ENCODE peak calls at places on chromosome 1, in nine cellular contexts. One of them, this sample, is unnamed.

GRCh38 chr1:113813218-113813617 is 942 bp upstream of the RSBN1 start:
- DNase-seq in cardiac muscle cell: no peak
- DNase-seq in esophagus squamous epithelium: no peak
- DNase-seq in ovary: peak
- DNase-seq in CD4-positive, alpha-beta T cell: no peak
- DNase-seq in epithelial cell of esophagus: no peak
- DNase-seq in kidney: peak
- DNase-seq in heart right ventricle: no peak
- DNase-seq in AG04450: no peak
- DNase-seq in this sample: no peak

GRCh38 chr1:46413596-46413985 is 19.5 kb downstream of the FAAH start:
- DNase-seq in cardiac muscle cell: peak
- DNase-seq in esophagus squamous epithelium: no peak
- DNase-seq in ovary: no peak
- DNase-seq in CD4-positive, alpha-beta T cell: no peak
- DNase-seq in epithelial cell of esophagus: peak
- DNase-seq in kidney: peak
- DNase-seq in heart right ventricle: no peak
- DNase-seq in AG04450: no peak
- DNase-seq in this sample: peak

GRCh38 chr1:235021815-235022214 is 106.8 kb downstream of the TOMM20 start:
- DNase-seq in cardiac muscle cell: no peak
- DNase-seq in esophagus squamous epithelium: no peak
- DNase-seq in ovary: no peak
- DNase-seq in CD4-positive, alpha-beta T cell: no peak
- DNase-seq in epithelial cell of esophagus: no peak
- DNase-seq in kidney: no peak
- DNase-seq in heart right ventricle: no peak
- DNase-seq in AG04450: no peak
- DNase-seq in this sample: no peak

GRCh38 chr1:55259906-55260608 is 44.9 kb upstream of the USP24 start:
- DNase-seq in cardiac muscle cell: no peak
- DNase-seq in esophagus squamous epithelium: no peak
- DNase-seq in ovary: no peak
- DNase-seq in CD4-positive, alpha-beta T cell: no peak
- DNase-seq in epithelial cell of esophagus: no peak
- DNase-seq in kidney: no peak
- DNase-seq in heart right ventricle: no peak
- DNase-seq in AG04450: no peak
- DNase-seq in this sample: no peak

GRCh38 chr1:53182111-53182593 is 14.5 kb upstream of the CPT2 start:
- DNase-seq in cardiac muscle cell: peak
- DNase-seq in esophagus squamous epithelium: no peak
- DNase-seq in ovary: peak
- DNase-seq in CD4-positive, alpha-beta T cell: peak
- DNase-seq in epithelial cell of esophagus: peak
- DNase-seq in kidney: peak
- DNase-seq in heart right ventricle: peak
- DNase-seq in AG04450: no peak
- DNase-seq in this sample: peak

GRCh38 chr1:117606608-117607261 is 887 bp downstream of the TENT5C start:
- DNase-seq in cardiac muscle cell: peak
- DNase-seq in esophagus squamous epithelium: no peak
- DNase-seq in ovary: peak
- DNase-seq in CD4-positive, alpha-beta T cell: peak
- DNase-seq in epithelial cell of esophagus: peak
- DNase-seq in kidney: peak
- DNase-seq in heart right ventricle: peak
- DNase-seq in AG04450: no peak
- DNase-seq in this sample: no peak

GRCh38 chr1:96253281-96254035 is 468.1 kb upstream of the PTBP2 start:
- DNase-seq in cardiac muscle cell: no peak
- DNase-seq in esophagus squamous epithelium: no peak
- DNase-seq in ovary: no peak
- DNase-seq in CD4-positive, alpha-beta T cell: no peak
- DNase-seq in epithelial cell of esophagus: no peak
- DNase-seq in kidney: no peak
- DNase-seq in heart right ventricle: no peak
- DNase-seq in AG04450: no peak
- DNase-seq in this sample: no peak

GRCh38 chr1:154351363-154352068 is 26.2 kb downstream of the ATP8B2 start:
- DNase-seq in cardiac muscle cell: no peak
- DNase-seq in esophagus squamous epithelium: no peak
- DNase-seq in ovary: no peak
- DNase-seq in CD4-positive, alpha-beta T cell: no peak
- DNase-seq in epithelial cell of esophagus: peak
- DNase-seq in kidney: no peak
- DNase-seq in heart right ventricle: no peak
- DNase-seq in AG04450: no peak
- DNase-seq in this sample: no peak

GRCh38 chr1:194990483-194990882 is 1617.8 kb downstream of the KCNT2 start:
- DNase-seq in cardiac muscle cell: no peak
- DNase-seq in esophagus squamous epithelium: no peak
- DNase-seq in ovary: no peak
- DNase-seq in CD4-positive, alpha-beta T cell: no peak
- DNase-seq in epithelial cell of esophagus: no peak
- DNase-seq in kidney: no peak
- DNase-seq in heart right ventricle: no peak
- DNase-seq in AG04450: no peak
- DNase-seq in this sample: no peak

GRCh38 chr1:68143633-68144032 is 88.7 kb downstream of the WLS start:
- DNase-seq in cardiac muscle cell: no peak
- DNase-seq in esophagus squamous epithelium: no peak
- DNase-seq in ovary: no peak
- DNase-seq in CD4-positive, alpha-beta T cell: no peak
- DNase-seq in epithelial cell of esophagus: no peak
- DNase-seq in kidney: no peak
- DNase-seq in heart right ventricle: no peak
- DNase-seq in AG04450: no peak
- DNase-seq in this sample: no peak

GRCh38 chr1:175874081-175874480 is 130.7 kb upstream of the TNR start:
- DNase-seq in cardiac muscle cell: no peak
- DNase-seq in esophagus squamous epithelium: no peak
- DNase-seq in ovary: no peak
- DNase-seq in CD4-positive, alpha-beta T cell: no peak
- DNase-seq in epithelial cell of esophagus: no peak
- DNase-seq in kidney: no peak
- DNase-seq in heart right ventricle: no peak
- DNase-seq in AG04450: no peak
- DNase-seq in this sample: no peak

GRCh38 chr1:58933599-58933926 is 149.7 kb upstream of the JUN start:
- DNase-seq in cardiac muscle cell: no peak
- DNase-seq in esophagus squamous epithelium: no peak
- DNase-seq in ovary: no peak
- DNase-seq in CD4-positive, alpha-beta T cell: no peak
- DNase-seq in epithelial cell of esophagus: peak
- DNase-seq in kidney: no peak
- DNase-seq in heart right ventricle: no peak
- DNase-seq in AG04450: no peak
- DNase-seq in this sample: no peak

DNA sequence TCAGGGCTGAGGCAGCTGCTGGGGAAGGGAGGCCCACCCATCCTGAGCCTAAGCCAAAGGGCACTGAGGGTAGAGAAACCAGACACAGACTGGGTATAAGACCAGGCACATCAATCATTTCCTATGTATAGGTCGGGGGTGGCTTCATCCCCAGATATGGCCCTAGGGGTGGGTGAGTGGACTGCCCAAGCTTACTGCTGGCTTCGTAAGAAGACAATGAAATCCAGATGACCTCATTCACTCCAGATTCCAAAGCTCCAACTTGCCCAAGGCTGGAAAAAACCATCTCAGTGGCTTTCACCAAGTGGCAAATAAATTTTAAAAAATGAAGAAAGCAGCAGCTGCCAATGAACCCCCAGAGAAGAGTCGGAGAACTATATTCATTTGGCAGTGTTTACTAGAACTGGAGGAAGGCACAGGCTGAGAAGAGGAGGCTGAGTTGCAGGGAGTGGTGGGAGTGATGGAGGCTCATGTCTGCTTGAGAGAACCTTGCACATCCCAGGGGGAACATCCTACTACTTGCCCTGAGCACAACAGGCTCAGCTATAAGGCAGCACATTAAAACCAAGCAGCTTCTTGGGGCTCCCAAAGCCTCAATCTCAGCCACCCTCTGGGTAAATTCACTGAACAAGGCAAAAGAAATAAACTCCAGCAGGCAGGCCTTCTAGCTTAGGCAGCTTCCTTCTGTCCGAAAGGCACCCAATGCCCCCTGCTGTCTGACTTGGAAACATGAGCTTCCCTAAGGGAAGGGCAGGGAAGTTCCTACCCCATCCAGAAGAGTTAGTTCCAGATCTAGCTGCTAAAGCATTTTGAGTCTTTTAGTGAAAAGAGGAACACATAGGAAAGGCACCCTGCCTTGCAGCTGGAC is 14.1 kb downstream of the PEA15 start:
- DNase-seq in cardiac muscle cell: peak
- DNase-seq in esophagus squamous epithelium: no peak
- DNase-seq in ovary: peak
- DNase-seq in CD4-positive, alpha-beta T cell: no peak
- DNase-seq in epithelial cell of esophagus: peak
- DNase-seq in kidney: no peak
- DNase-seq in heart right ventricle: peak
- DNase-seq in AG04450: peak
- DNase-seq in this sample: no peak
- TF ChIP-seq CTCF in cardiac muscle cell: peak
- TF ChIP-seq CTCF in esophagus squamous epithelium: peak
- TF ChIP-seq CTCF in ovary: peak
- TF ChIP-seq CTCF in CD4-positive, alpha-beta T cell: no peak
- TF ChIP-seq CTCF in epithelial cell of esophagus: peak
- TF ChIP-seq CTCF in kidney: peak
- TF ChIP-seq CTCF in heart right ventricle: peak
- TF ChIP-seq CTCF in AG04450: peak
- TF ChIP-seq CTCF in this sample: no peak

DNA sequence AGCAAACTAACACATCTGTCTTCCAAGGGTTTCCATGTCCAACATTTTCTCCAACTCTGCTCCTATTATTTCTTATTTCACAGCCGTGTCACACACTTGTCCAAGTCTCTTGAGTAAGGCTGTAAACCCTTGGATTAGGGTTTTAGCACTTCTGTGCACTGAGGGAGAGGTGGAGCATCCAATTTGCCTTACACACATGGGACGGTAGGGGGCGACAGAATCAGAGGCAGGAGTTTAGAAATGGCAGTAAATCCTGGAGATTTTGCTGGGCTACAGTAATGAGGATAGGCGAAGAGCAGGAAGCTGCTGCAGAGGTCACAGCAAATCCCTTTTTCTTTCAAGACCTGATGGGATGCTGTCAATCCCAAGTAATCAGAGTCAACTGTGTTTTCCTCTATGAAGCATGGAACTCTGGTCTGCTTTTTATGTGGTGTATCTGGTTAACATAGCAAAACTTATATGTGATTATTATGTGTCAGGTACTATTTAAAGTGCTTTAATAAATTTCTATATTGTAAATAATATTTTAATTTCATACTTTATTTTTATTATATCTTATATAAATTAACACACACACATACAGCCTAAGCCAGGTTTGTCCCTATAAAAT is 15.4 kb upstream of the LCE5A start:
- DNase-seq in cardiac muscle cell: no peak
- DNase-seq in esophagus squamous epithelium: no peak
- DNase-seq in ovary: no peak
- DNase-seq in CD4-positive, alpha-beta T cell: no peak
- DNase-seq in epithelial cell of esophagus: peak
- DNase-seq in kidney: no peak
- DNase-seq in heart right ventricle: no peak
- DNase-seq in AG04450: no peak
- DNase-seq in this sample: peak
- TF ChIP-seq CTCF in cardiac muscle cell: peak
- TF ChIP-seq CTCF in esophagus squamous epithelium: peak
- TF ChIP-seq CTCF in ovary: no peak
- TF ChIP-seq CTCF in CD4-positive, alpha-beta T cell: no peak
- TF ChIP-seq CTCF in epithelial cell of esophagus: peak
- TF ChIP-seq CTCF in kidney: peak
- TF ChIP-seq CTCF in heart right ventricle: peak
- TF ChIP-seq CTCF in AG04450: no peak
- TF ChIP-seq CTCF in this sample: peak

DNA sequence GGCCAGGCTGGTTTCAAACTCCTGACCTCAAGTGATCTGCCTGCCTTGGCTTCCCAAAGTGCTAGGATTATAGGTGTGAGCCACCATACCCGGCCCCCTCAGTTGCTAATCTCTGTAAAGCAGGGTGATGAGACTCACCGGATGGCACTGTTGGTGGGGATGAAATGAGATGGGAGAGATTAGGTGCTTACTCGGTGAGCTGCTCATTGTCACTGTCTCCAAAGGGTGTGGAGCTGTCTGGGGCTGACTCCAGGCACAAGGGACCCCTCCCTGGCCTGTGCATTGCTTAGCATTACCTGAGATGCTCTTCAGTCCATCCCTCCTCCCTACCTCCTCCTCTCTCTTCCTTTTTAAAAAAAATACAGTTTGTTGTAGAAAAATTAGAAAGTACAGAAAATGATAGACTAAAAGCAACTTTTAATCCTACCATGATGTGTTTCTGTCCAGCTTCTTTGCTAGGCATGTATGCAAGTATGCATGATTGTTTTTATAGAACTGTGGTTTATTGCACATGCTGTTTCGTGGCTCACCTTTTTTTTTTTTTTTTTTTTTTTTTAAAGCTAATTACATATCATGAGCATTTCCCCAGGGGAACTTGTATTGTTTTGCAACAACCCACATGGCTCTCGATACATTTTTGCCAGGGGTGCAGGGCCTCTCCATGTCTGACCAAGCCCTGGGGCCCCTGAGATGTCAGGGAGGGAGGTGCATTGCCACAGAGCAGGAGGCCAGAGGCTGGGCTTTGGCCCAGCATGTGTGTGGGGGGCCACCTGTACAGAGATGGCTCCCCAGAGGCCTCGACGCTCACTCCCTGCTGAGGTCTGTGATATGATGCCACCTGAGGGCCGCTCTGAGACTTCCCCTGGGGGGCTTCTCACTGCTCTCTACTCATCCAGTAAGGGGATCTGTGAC is 55.4 kb downstream of the ARHGEF10L start:
- DNase-seq in cardiac muscle cell: no peak
- DNase-seq in esophagus squamous epithelium: no peak
- DNase-seq in ovary: no peak
- DNase-seq in CD4-positive, alpha-beta T cell: no peak
- DNase-seq in epithelial cell of esophagus: no peak
- DNase-seq in kidney: no peak
- DNase-seq in heart right ventricle: no peak
- DNase-seq in AG04450: no peak
- DNase-seq in this sample: no peak
- TF ChIP-seq CTCF in cardiac muscle cell: no peak
- TF ChIP-seq CTCF in esophagus squamous epithelium: no peak
- TF ChIP-seq CTCF in ovary: no peak
- TF ChIP-seq CTCF in CD4-positive, alpha-beta T cell: no peak
- TF ChIP-seq CTCF in epithelial cell of esophagus: no peak
- TF ChIP-seq CTCF in kidney: no peak
- TF ChIP-seq CTCF in heart right ventricle: no peak
- TF ChIP-seq CTCF in AG04450: no peak
- TF ChIP-seq CTCF in this sample: no peak

DNA sequence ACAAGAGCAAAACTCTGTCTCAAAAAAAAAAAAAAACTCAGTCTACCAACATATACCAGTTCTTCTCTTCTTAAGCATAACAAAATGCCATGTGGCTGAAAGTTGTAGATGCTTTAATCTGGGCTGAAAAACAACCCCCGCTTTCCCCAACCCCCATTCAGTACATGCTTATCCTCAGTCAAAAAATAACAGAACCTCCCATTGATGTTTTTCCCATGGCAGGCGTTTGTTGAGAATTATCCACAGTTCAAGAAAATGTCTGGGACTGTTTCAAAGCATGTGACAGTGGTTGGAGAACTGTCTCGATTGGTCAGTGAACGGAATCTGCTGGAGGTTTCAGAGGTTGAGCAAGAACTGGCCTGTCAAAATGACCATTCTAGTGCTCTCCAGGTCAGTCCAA is 14.9 kb downstream of the VPS45 start:
- DNase-seq in cardiac muscle cell: no peak
- DNase-seq in esophagus squamous epithelium: no peak
- DNase-seq in ovary: no peak
- DNase-seq in CD4-positive, alpha-beta T cell: no peak
- DNase-seq in epithelial cell of esophagus: no peak
- DNase-seq in kidney: no peak
- DNase-seq in heart right ventricle: no peak
- DNase-seq in AG04450: no peak
- DNase-seq in this sample: no peak
- TF ChIP-seq CTCF in cardiac muscle cell: no peak
- TF ChIP-seq CTCF in esophagus squamous epithelium: no peak
- TF ChIP-seq CTCF in ovary: no peak
- TF ChIP-seq CTCF in CD4-positive, alpha-beta T cell: no peak
- TF ChIP-seq CTCF in epithelial cell of esophagus: no peak
- TF ChIP-seq CTCF in kidney: no peak
- TF ChIP-seq CTCF in heart right ventricle: no peak
- TF ChIP-seq CTCF in AG04450: no peak
- TF ChIP-seq CTCF in this sample: no peak

This sample was measured in GM10248.